ENCODE peak calls at places on chromosomes 2 and 18, in six cellular contexts. R is neural crest cell, J is left ventricle myocardium inferior, G is right lobe of liver, W is GM13977, U is A549. L is an unnamed sample.

GRCh38 chr18:67219821-67220220 is 296.7 kb downstream of the DSEL start:
- DNase-seq in R (no peak), J (no peak), G (no peak), W (no peak), U (no peak), L (no peak)

GRCh38 chr2:14905571-14905970 is 273.1 kb downstream of the LRATD1 start:
- DNase-seq in R (no peak), J (no peak), G (no peak), W (no peak), U (no peak), L (no peak)

GRCh38 chr2:172806426-172807008 is 70.9 kb downstream of the RAPGEF4 start:
- DNase-seq in R (no peak), J (no peak), G (no peak), W (peak; percentile 36), U (peak; percentile 68), L (no peak)

GRCh38 chr2:238657132-238658053 is 190.5 kb upstream of the TWIST2 start:
- DNase-seq in R (no peak), J (no peak), G (no peak), W (no peak), U (no peak), L (no peak)

GRCh38 chr18:22047485-22047884 is 121.9 kb upstream of the GATA6 start:
- DNase-seq in R (no peak), J (no peak), G (no peak), W (no peak), U (no peak), L (no peak)

GRCh38 chr2:152063325-152063924 is 35.4 kb downstream of the CACNB4 start:
- DNase-seq in R (no peak), J (no peak), G (no peak), W (no peak), U (no peak), L (no peak)

GRCh38 chr2:199811360-199811759 is 39.6 kb downstream of the FTCDNL1 start:
- DNase-seq in R (no peak), J (no peak), G (no peak), W (no peak), U (no peak), L (no peak)

GRCh38 chr2:191499874-191500565 is 177.9 kb upstream of the NABP1 start:
- DNase-seq in R (no peak), J (no peak), G (no peak), W (no peak), U (no peak), L (no peak)

GRCh38 chr2:192196451-192197194 is 1.9 kb upstream of the TMEFF2 start:
- DNase-seq in R (no peak), J (no peak), G (no peak), W (no peak), U (no peak), L (no peak)

GRCh38 chr2:239326831-239327535 is 73.8 kb downstream of the HDAC4 start:
- DNase-seq in R (no peak), J (no peak), G (no peak), W (peak; percentile 75), U (no peak), L (no peak)

GRCh38 chr2:219901155-219901554 is 273.7 kb downstream of the SLC4A3 start:
- DNase-seq in R (no peak), J (no peak), G (no peak), W (peak; percentile 16), U (no peak), L (no peak)

GRCh38 chr2:236512902-236513433 is 56.7 kb upstream of the ACKR3 start:
- DNase-seq in R (peak; percentile 48), J (peak; percentile 53), G (peak; percentile 68), W (peak; percentile 68), U (peak; percentile 47), L (peak; percentile 53)

GRCh38 chr2:32061430-32061829 is 1.9 kb upstream of the SPAST start:
- DNase-seq in R (no peak), J (no peak), G (no peak), W (no peak), U (no peak), L (no peak)

GRCh38 chr2:179440642-179441251 is 176.1 kb upstream of the SESTD1 start:
- DNase-seq in R (no peak), J (no peak), G (no peak), W (peak; percentile 39), U (peak; percentile 41), L (peak; percentile 42)

GRCh38 chr18:29164993-29165599 is 988.2 kb upstream of the CDH2 start:
- DNase-seq in R (no peak), J (no peak), G (no peak), W (no peak), U (peak; percentile 57), L (peak; percentile 1)

GRCh38 chr2:151765760-151766159 is 31.5 kb upstream of the NEB start:
- DNase-seq in R (no peak), J (no peak), G (no peak), W (no peak), U (no peak), L (no peak)

GRCh38 chr2:100813527-100813926 is 6.4 kb upstream of the NPAS2 start:
- DNase-seq in R (no peak), J (no peak), G (no peak), W (no peak), U (no peak), L (no peak)

GRCh38 chr18:72544092-72544886 is at the start of gene CBLN2:
- DNase-seq in R (peak; percentile 77), J (no peak), G (peak; percentile 66), W (peak; percentile 86), U (peak; percentile 58), L (no peak)

GRCh38 chr18:8480506-8481328 is 128.5 kb upstream of the RAB12 start:
- DNase-seq in R (peak; percentile 30), J (peak; percentile 20), G (no peak), W (no peak), U (peak; percentile 72), L (peak; percentile 59)

GRCh38 chr18:23232331-23232730 is 97.0 kb downstream of the CABLES1 start:
- DNase-seq in R (no peak), J (no peak), G (no peak), W (no peak), U (no peak), L (no peak)

GRCh38 chr2:191688934-191689695 is 11.2 kb downstream of the NABP1 start:
- DNase-seq in R (no peak), J (no peak), G (no peak), W (no peak), U (peak; percentile 48), L (no peak)

GRCh38 chr2:102186676-102187190 is at the start of gene IL1RL2:
- DNase-seq in R (no peak), J (no peak), G (peak; percentile 67), W (no peak), U (no peak), L (no peak)

GRCh38 chr2:239916205-239917127 is 108.7 kb downstream of the NDUFA10 start:
- DNase-seq in R (no peak), J (no peak), G (no peak), W (no peak), U (no peak), L (no peak)

GRCh38 chr18:62388855-62389760 is 64.0 kb downstream of the TNFRSF11A start:
- DNase-seq in R (no peak), J (no peak), G (no peak), W (no peak), U (peak; percentile 51), L (no peak)

GRCh38 chr2:103805746-103806145 is 1043.9 kb downstream of the TMEM182 start:
- DNase-seq in R (no peak), J (no peak), G (no peak), W (no peak), U (no peak), L (no peak)

GRCh38 chr2:155250800-155251199 is 552.3 kb downstream of the KCNJ3 start:
- DNase-seq in R (no peak), J (no peak), G (no peak), W (peak; percentile 5), U (peak; percentile 20), L (no peak)
- TF ChIP-seq CTCF in R (peak; percentile 33), J (peak; percentile 25), G (peak; percentile 19), W (peak; percentile 53), U (peak; percentile 15), L (peak; percentile 24)

DNA sequence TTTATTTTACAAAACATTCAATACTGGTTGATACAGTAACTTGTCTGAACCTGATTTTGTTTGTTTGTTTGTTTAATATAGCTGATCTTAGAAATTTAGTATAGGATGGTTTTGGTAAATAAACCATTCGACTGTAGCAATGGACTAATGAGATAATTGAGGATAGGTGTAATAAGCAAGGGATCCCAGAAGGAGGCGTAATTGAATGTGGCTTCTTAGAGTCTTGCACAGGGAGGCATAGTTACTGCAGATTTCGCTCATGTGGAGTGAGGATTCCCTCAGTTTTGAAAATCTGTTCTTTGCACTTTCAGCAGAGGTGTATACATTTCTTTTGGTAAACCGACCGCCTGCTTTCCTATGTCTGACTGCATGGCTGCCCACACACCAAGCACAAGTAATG is 709.6 kb downstream of the SOCS6 start:
- DNase-seq in R (no peak), J (no peak), G (no peak), W (no peak), U (peak; percentile 6), L (no peak)
- TF ChIP-seq CTCF in R (peak; percentile 32), J (no peak), G (no peak), W (peak; percentile 21), U (no peak), L (no peak)

DNA sequence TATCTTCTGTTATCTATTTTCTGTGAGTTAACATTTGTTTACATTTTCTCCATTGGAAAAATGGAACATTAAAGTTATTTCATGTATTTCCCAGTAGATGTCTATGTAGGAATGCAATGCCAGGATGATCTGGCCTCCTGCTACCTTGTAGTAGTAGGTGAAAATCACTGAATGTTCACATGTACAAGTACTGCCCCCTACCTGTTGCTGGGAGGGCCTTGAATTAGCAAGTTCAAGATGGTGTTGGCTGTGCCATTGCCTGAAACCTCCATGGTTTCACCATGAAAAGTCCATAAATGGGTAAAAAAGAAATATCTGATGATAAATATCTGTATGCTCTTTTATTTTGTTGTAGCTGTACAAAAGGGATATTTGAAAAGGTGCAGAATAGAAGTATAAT is 30.7 kb downstream of the XRCC5 start:
- DNase-seq in R (no peak), J (no peak), G (no peak), W (peak; percentile 11), U (peak; percentile 53), L (no peak)
- TF ChIP-seq CTCF in R (peak; percentile 53), J (no peak), G (peak; percentile 46), W (peak; percentile 52), U (peak; percentile 35), L (peak; percentile 41)

GRCh38 chr2:51707625-51708024 is 675.7 kb upstream of the NRXN1 start:
- DNase-seq in R (no peak), J (no peak), G (no peak), W (no peak), U (no peak), L (no peak)

GRCh38 chr2:51705418-51705817 is 673.5 kb upstream of the NRXN1 start:
- DNase-seq in R (no peak), J (no peak), G (no peak), W (no peak), U (no peak), L (no peak)

GRCh38 chr2:51706220-51706619 is 674.3 kb upstream of the NRXN1 start:
- DNase-seq in R (no peak), J (no peak), G (no peak), W (no peak), U (no peak), L (no peak)

GRCh38 chr2:51711761-51712160 is 679.8 kb upstream of the NRXN1 start:
- DNase-seq in R (no peak), J (no peak), G (no peak), W (no peak), U (no peak), L (no peak)

DNA sequence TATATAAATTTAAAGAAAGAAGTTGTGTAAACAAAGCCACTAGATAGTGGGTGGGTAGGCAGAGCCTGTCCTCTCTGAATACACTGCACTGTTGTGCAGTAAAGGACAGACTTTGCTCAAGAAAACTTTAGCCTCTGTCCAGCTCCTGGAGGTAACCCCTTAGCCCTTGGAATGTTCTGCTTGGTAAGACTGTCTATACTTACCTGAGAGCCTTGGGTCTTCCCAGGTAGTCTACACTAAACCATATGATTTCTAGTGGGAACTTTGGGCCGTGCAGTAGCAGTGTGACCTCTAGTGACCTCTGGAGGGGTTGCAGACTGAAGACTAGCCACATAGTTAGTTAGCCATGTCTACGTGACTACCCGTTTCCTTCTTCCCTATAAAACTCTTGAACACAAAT is 678.3 kb upstream of the NRXN1 start:
- DNase-seq in R (no peak), J (no peak), G (no peak), W (peak; percentile 9), U (peak; percentile 23), L (peak; percentile 33)
- TF ChIP-seq CTCF in R (peak; percentile 40), J (no peak), G (no peak), W (peak; percentile 53), U (peak; percentile 16), L (peak; percentile 49)